ENCODE peak calls at places on chromosomes 2 and 18, in four cellular contexts. D is activated T-helper 1 cell treated with anti-CD3 and anti-CD28 coated beads, Interleukin-2, amount 50 U/mL, for 16 hours; Q is stimulated activated CD8-positive, alpha-beta memory T cell treated with anti-CD3 and anti-CD28 coated beads, Interleukin-2, amount 100 ng/mL, for 48 hours; Y is retina. C is an unnamed sample.

GRCh38 chr18:9095297-9096012 is 7.0 kb upstream of the NDUFV2 start:
- DNase-seq in D (peak; percentile 34), Q (peak; percentile 33), Y (peak; percentile 29), C (peak; percentile 58)

GRCh38 chr18:13912601-13913000 is 2.7 kb downstream of the MC2R start:
- DNase-seq in D (no peak), Q (no peak), Y (no peak), C (no peak)

GRCh38 chr2:189393440-189394111 is 47.7 kb upstream of the WDR75 start:
- DNase-seq in D (no peak), Q (no peak), Y (no peak), C (no peak)

GRCh38 chr2:20093263-20094141 is 42.1 kb upstream of the LAPTM4A start:
- DNase-seq in D (no peak), Q (no peak), Y (no peak), C (no peak)

GRCh38 chr2:132652501-132652900 is 17.5 kb downstream of the LYPD1 start:
- DNase-seq in D (no peak), Q (no peak), Y (peak; percentile 10), C (no peak)

GRCh38 chr2:7031424-7032245 is 114.4 kb downstream of the RNF144A start:
- DNase-seq in D (peak; percentile 24), Q (no peak), Y (no peak), C (no peak)

GRCh38 chr2:71878626-71879508 is 268.8 kb downstream of the CYP26B1 start:
- DNase-seq in D (no peak), Q (no peak), Y (peak; percentile 37), C (no peak)

GRCh38 chr2:45009303-45009927 is at the start of gene SIX2:
- DNase-seq in D (no peak), Q (no peak), Y (peak; percentile 94), C (no peak)

GRCh38 chr2:141513853-141514252 is 617.0 kb downstream of the LRP1B start:
- DNase-seq in D (no peak), Q (no peak), Y (no peak), C (peak; percentile 21)

GRCh38 chr2:160469615-160470204 is 23.9 kb downstream of the RBMS1 start:
- DNase-seq in D (no peak), Q (no peak), Y (no peak), C (no peak)

GRCh38 chr2:234075947-234076346 is 25.4 kb downstream of the SPP2 start:
- DNase-seq in D (no peak), Q (no peak), Y (no peak), C (no peak)

GRCh38 chr2:193695367-193695766 is 1500.6 kb upstream of the TMEFF2 start:
- DNase-seq in D (no peak), Q (no peak), Y (no peak), C (no peak)

GRCh38 chr2:88654714-88655113 is 27.4 kb upstream of the EIF2AK3 start:
- DNase-seq in D (no peak), Q (no peak), Y (no peak), C (no peak)

GRCh38 chr2:54881759-54882158 is 158.3 kb downstream of the EML6 start:
- DNase-seq in D (no peak), Q (no peak), Y (no peak), C (no peak)

GRCh38 chr2:199922856-199923255 is 11.8 kb downstream of the C2orf69 start:
- DNase-seq in D (no peak), Q (no peak), Y (no peak), C (no peak)

GRCh38 chr2:14492920-14493503 is 139.5 kb upstream of the LRATD1 start:
- DNase-seq in D (no peak), Q (no peak), Y (no peak), C (no peak)

GRCh38 chr2:195477996-195478382 is 179.0 kb upstream of the SLC39A10 start:
- DNase-seq in D (no peak), Q (no peak), Y (no peak), C (no peak)

GRCh38 chr2:99729104-99729503 is 239.3 kb upstream of the REV1 start:
- DNase-seq in D (no peak), Q (no peak), Y (no peak), C (no peak)

GRCh38 chr2:203238711-203239526 is at the start of gene CYP20A1:
- DNase-seq in D (peak; percentile 97), Q (peak; percentile 98), Y (peak; percentile 98), C (peak; percentile 99)

GRCh38 chr18:13435596-13436333 is 217.2 kb downstream of the LDLRAD4 start:
- DNase-seq in D (no peak), Q (no peak), Y (no peak), C (no peak)

GRCh38 chr2:25078171-25079049 is 36.5 kb downstream of the EFR3B start:
- DNase-seq in D (no peak), Q (no peak), Y (no peak), C (no peak)

GRCh38 chr2:15050483-15050882 is 418.0 kb downstream of the LRATD1 start:
- DNase-seq in D (no peak), Q (no peak), Y (no peak), C (no peak)

GRCh38 chr2:39603436-39603835 is 62.3 kb upstream of the TMEM178A start:
- DNase-seq in D (no peak), Q (no peak), Y (no peak), C (no peak)